ENCODE peak calls at places on chromosomes 11 and 22, in ten cellular contexts. F is pancreas, N is heart left ventricle, W is fibroblast of lung, B is coronary artery, D is Peyer's patch, X is fibroblast of mammary gland, K is colonic mucosa, Z is bronchial epithelial cell, J is keratinocyte. H is an unnamed sample.

GRCh38 chr22:44735518-44736428 is 16.6 kb upstream of the ARHGAP8 start:
- DNase-seq in Z (no peak), D (peak), B (no peak), J (no peak), K (peak), W (peak), X (peak), N (peak), F (peak), H (peak)

GRCh38 chr11:72553748-72554147 is 119.4 kb upstream of the CLPB start:
- DNase-seq in X (no peak), F (no peak), W (no peak), N (no peak), D (no peak), J (no peak), B (no peak), K (no peak), Z (no peak), H (no peak)

GRCh38 chr11:129544691-129545090 is 169.0 kb downstream of the BARX2 start:
- DNase-seq in F (no peak), J (no peak), B (no peak), N (no peak), X (no peak), D (no peak), K (no peak), W (no peak), Z (no peak), H (no peak)

GRCh38 chr11:97888641-97889040 is 1132.1 kb upstream of the CNTN5 start:
- DNase-seq in D (no peak), Z (no peak), X (no peak), J (no peak), F (no peak), W (no peak), N (no peak), B (no peak), K (no peak), H (no peak)

GRCh38 chr22:36298118-36298517 is 45.2 kb downstream of the APOL1 start:
- DNase-seq in K (no peak), J (no peak), D (no peak), X (no peak), W (no peak), B (no peak), F (no peak), Z (no peak), N (no peak), H (no peak)

GRCh38 chr22:36467946-36468345 is 13.5 kb downstream of the TXN2 start:
- DNase-seq in F (no peak), Z (peak), K (no peak), B (peak), J (no peak), X (peak), D (no peak), N (peak), W (peak), H (no peak)

GRCh38 chr11:46537121-46537520 is 56.7 kb downstream of the AMBRA1 start:
- DNase-seq in Z (no peak), X (no peak), K (no peak), B (no peak), J (no peak), W (peak), D (no peak), F (no peak), N (no peak), H (no peak)

GRCh38 chr22:45688606-45689080 is 17.0 kb downstream of the ATXN10 start:
- DNase-seq in D (no peak), Z (peak), W (peak), K (no peak), N (no peak), X (peak), J (peak), B (no peak), F (no peak), H (no peak)

GRCh38 chr11:15472405-15472799 is 357.7 kb downstream of the INSC start:
- DNase-seq in D (no peak), Z (peak), F (no peak), K (no peak), J (no peak), X (no peak), W (no peak), B (no peak), N (no peak), H (no peak)

GRCh38 chr11:34926831-34927132 is 10.4 kb downstream of the PDHX start:
- DNase-seq in Z (peak), B (no peak), X (peak), D (no peak), J (no peak), N (no peak), F (no peak), K (no peak), W (peak), H (no peak)

GRCh38 chr11:119371778-119372182 is 9.7 kb downstream of the USP2 start:
- DNase-seq in Z (peak), F (no peak), W (no peak), N (no peak), J (no peak), X (no peak), K (no peak), D (peak), B (no peak), H (no peak)

GRCh38 chr11:1834132-1834610 is 619 bp upstream of the SYT8 start:
- DNase-seq in K (peak), W (no peak), X (no peak), Z (peak), D (peak), B (no peak), N (no peak), F (peak), J (peak), H (peak)

GRCh38 chr11:45110562-45110961 is 35.9 kb upstream of the PRDM11 start:
- DNase-seq in W (peak), Z (peak), F (no peak), J (peak), D (peak), B (no peak), X (peak), K (peak), N (peak), H (no peak)

GRCh38 chr22:17269224-17269606 is 50.0 kb upstream of the ADA2 start:
- DNase-seq in D (no peak), W (no peak), J (no peak), B (no peak), K (no peak), F (no peak), X (no peak), Z (no peak), N (no peak), H (no peak)

GRCh38 chr22:41821449-41822030 is 11.4 kb upstream of the SREBF2 start:
- DNase-seq in W (no peak), J (no peak), K (no peak), N (no peak), B (no peak), F (no peak), Z (no peak), X (no peak), D (no peak), H (no peak)

GRCh38 chr11:31050061-31050790 is 319.3 kb downstream of the DCDC1 start:
- DNase-seq in X (no peak), W (no peak), J (no peak), N (no peak), D (no peak), F (no peak), Z (no peak), B (no peak), K (peak), H (no peak)

GRCh38 chr11:15073361-15074205 is at the start of gene CALCB:
- DNase-seq in Z (peak), X (peak), N (no peak), D (no peak), J (no peak), K (no peak), W (peak), B (no peak), F (peak), H (peak)

GRCh38 chr11:74462009-74462408 is 5.3 kb downstream of the KCNE3 start:
- DNase-seq in F (peak), Z (no peak), N (peak), J (no peak), K (peak), D (peak), X (peak), W (peak), B (peak), H (peak)

GRCh38 chr11:16739326-16739875 is 954 bp downstream of the C11orf58 start:
- DNase-seq in F (no peak), X (no peak), B (no peak), W (peak), J (no peak), Z (no peak), N (no peak), K (no peak), D (no peak), H (no peak)

GRCh38 chr11:93772123-93772522 is 12.0 kb upstream of the MED17 start:
- DNase-seq in J (no peak), K (no peak), W (no peak), Z (no peak), F (no peak), B (no peak), D (no peak), X (no peak), N (no peak), H (no peak)

GRCh38 chr11:82906236-82906635 is 4.7 kb downstream of the DDIAS start:
- DNase-seq in W (peak), J (no peak), D (no peak), X (peak), F (no peak), Z (peak), K (no peak), B (no peak), N (no peak), H (no peak)

GRCh38 chr11:33545941-33546340 is 154.7 kb downstream of the C11orf91 start:
- DNase-seq in K (no peak), J (no peak), Z (peak), N (no peak), B (no peak), D (no peak), F (no peak), W (no peak), X (no peak), H (no peak)

GRCh38 chr11:112786886-112787530 is 174.2 kb upstream of the NCAM1 start:
- DNase-seq in X (no peak), Z (no peak), J (no peak), W (no peak), K (no peak), F (no peak), D (no peak), N (no peak), B (peak), H (no peak)

GRCh38 chr11:118519549-118519948 is 7.7 kb upstream of the TTC36 start:
- DNase-seq in K (no peak), W (no peak), X (no peak), Z (no peak), J (no peak), F (no peak), B (no peak), N (no peak), D (no peak), H (no peak)

GRCh38 chr22:48478124-48478523 is 1349.5 kb downstream of the BRD1 start:
- DNase-seq in B (peak), N (no peak), W (no peak), K (no peak), Z (no peak), X (no peak), J (no peak), D (no peak), F (no peak), H (peak)

GRCh38 chr11:78472905-78473304 is 55.3 kb upstream of the GAB2 start:
- DNase-seq in F (no peak), K (no peak), X (no peak), B (no peak), N (no peak), J (no peak), D (no peak), Z (no peak), W (no peak), H (no peak)

GRCh38 chr11:3359092-3359824 is 19.7 kb downstream of the ZNF195 start:
- DNase-seq in F (no peak), N (no peak), B (no peak), D (no peak), X (peak), W (peak), J (no peak), K (no peak), Z (no peak), H (no peak)

GRCh38 chr22:37472418-37473006 is 13.7 kb downstream of the MFNG start:
- DNase-seq in J (no peak), K (peak), N (no peak), D (peak), B (no peak), F (no peak), X (peak), W (peak), Z (peak), H (no peak)

GRCh38 chr22:37401401-37401859 is 25.8 kb downstream of the ELFN2 start:
- DNase-seq in W (peak), Z (no peak), N (peak), J (no peak), B (no peak), F (no peak), X (peak), D (no peak), K (peak), H (no peak)

GRCh38 chr22:45757068-45757467 is 85.4 kb downstream of the ATXN10 start:
- DNase-seq in B (no peak), D (no peak), N (peak), K (no peak), F (no peak), X (no peak), J (no peak), W (peak), Z (no peak), H (no peak)

GRCh38 chr11:126914941-126915340 is 85.6 kb downstream of the KIRREL3 start:
- DNase-seq in K (no peak), J (no peak), N (no peak), F (no peak), W (peak), Z (no peak), X (peak), D (no peak), B (no peak), H (no peak)

GRCh38 chr11:60610702-60611101 is 88.7 kb upstream of the MS4A8 start:
- DNase-seq in B (no peak), F (no peak), K (no peak), X (no peak), D (no peak), J (no peak), Z (no peak), W (no peak), N (no peak), H (no peak)

GRCh38 chr11:60609632-60610031 is 89.8 kb upstream of the MS4A8 start:
- DNase-seq in D (no peak), N (no peak), B (no peak), F (no peak), Z (no peak), W (no peak), K (no peak), J (no peak), X (no peak), H (no peak)

DNA sequence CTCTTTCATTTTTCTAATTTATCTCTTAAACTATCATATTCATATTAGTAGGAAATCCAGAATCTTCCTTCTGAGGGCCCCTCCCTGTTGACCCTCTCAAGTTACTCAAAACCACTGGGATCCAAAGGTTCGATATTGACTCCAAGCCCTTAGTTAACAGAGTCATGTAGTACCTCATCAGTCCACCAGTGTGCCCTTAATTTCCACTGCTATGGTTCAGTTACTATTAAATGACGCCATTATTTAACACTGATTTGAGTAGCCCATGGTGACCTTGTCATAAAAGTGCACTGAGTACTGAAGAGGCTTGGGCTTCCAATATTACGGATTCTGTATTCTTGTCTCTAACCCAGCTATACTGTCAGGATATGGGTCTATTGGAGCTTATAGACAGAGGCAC is 91.9 kb upstream of the MS4A8 start:
- DNase-seq in Z (no peak), K (no peak), B (no peak), J (no peak), X (no peak), W (no peak), D (no peak), F (no peak), N (no peak), H (no peak)
- TF ChIP-seq CTCF in Z (no peak), K (no peak), B (no peak), J (no peak), X (no peak), W (no peak), D (peak), F (no peak), N (no peak), H (no peak)

DNA sequence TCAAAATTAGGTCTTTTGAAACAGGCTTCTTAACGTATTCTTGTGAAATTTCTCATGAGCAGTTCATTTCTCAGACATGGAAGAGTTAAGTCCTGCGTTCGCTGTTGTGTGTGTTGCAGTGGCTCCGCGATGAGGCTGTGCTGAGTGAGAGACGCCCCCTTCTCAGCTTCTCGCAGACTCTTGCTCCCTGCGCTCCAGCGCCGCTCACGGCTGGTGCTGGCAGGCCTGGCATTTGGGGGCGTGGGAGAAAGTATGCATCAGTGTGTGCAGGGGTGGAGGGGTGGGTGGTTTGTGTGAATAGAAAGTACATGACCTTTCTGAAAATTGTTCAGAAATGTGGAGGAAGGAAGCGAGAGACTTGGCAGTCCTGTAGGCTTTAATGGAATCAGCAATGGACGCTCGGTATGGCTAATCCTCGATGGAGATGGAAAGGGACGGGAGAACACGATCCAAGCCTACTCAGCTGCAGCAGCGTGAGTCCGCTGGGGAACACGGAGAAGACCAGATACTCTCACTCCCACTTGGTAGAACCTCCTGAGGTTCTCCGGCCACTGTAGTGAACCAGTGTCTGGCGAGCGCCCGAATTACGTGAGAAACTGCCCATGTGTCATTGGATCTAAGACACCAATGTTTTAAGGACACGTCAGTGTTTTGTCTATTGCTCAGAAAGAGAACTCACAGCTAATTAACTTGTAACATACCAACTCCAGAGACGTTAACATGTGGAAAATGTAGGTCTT is 5.9 kb downstream of the TAB1 start:
- DNase-seq in Z (no peak), W (peak), N (no peak), D (no peak), K (no peak), X (peak), F (no peak), J (no peak), B (no peak), H (no peak)
- H3K4me3 ChIP-seq in Z (no peak), W (peak), N (no peak), D (no peak), K (no peak), X (peak), F (no peak), J (no peak), B (peak), H (no peak)

GRCh38 chr11:13701506-13701905 is 33.0 kb downstream of the FAR1 start:
- DNase-seq in W (no peak), D (no peak), K (no peak), Z (no peak), F (no peak), N (no peak), X (no peak), J (no peak), B (no peak), H (no peak)
- TF ChIP-seq CTCF in W (no peak), D (no peak), K (no peak), Z (no peak), F (no peak), N (no peak), X (no peak), J (no peak), B (no peak), H (no peak)

DNA sequence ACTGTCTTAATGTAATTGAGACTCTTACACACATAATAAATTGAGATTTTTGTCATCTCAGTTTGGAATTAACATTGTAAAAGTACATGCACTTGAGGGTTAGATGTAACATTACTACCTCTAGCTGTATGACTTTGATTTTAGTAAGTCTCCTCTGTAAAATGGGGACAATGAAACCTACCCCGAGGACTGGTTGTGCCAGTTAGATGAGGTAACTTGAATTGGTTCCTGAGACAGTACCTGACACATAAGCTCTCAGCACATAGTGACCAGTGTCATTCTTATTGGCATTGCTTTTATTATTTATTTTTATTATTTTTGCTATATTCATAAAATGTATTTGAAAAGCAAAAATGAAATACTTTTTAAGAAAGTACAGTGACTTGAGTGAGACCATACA is 114.8 kb downstream of the TEAD1 start:
- DNase-seq in X (no peak), J (no peak), N (no peak), D (no peak), F (no peak), K (no peak), Z (no peak), B (no peak), W (no peak), H (no peak)
- H3K4me3 ChIP-seq in X (no peak), J (no peak), N (no peak), D (no peak), F (no peak), K (no peak), Z (no peak), B (no peak), W (no peak), H (no peak)

H was measured in lower lobe of right lung.